ENCODE peak calls at places on chromosomes 2 and 18, in five cellular contexts. H, I, W, Z and E are unnamed samples.

GRCh38 chr18:3305354-3305762 is 43.4 kb downstream of the MYL12B start:
- DNase-seq in H (peak), I (no peak), W (no peak), Z (no peak), E (no peak)

GRCh38 chr2:80499095-80499494 is 194.5 kb upstream of the LRRTM1 start:
- DNase-seq in H (peak), I (peak), W (no peak), Z (peak), E (no peak)

GRCh38 chr2:86543335-86543734 is 19.9 kb downstream of the CHMP3 start:
- DNase-seq in H (no peak), I (no peak), W (no peak), Z (no peak), E (no peak)

GRCh38 chr18:27713727-27714080 is 463.2 kb downstream of the CDH2 start:
- DNase-seq in H (no peak), I (peak), W (no peak), Z (no peak), E (no peak)

GRCh38 chr2:82344670-82345069 is 2040.1 kb upstream of the LRRTM1 start:
- DNase-seq in H (no peak), I (no peak), W (no peak), Z (no peak), E (no peak)

GRCh38 chr18:2979871-2980606 is 32.9 kb downstream of the LPIN2 start:
- DNase-seq in H (no peak), I (no peak), W (no peak), Z (no peak), E (no peak)

GRCh38 chr2:173793649-173794565 is 171.3 kb downstream of the SP3 start:
- DNase-seq in H (no peak), I (peak), W (no peak), Z (no peak), E (no peak)

GRCh38 chr18:63515279-63515678 is 26.9 kb upstream of the SERPINB12 start:
- DNase-seq in H (no peak), I (no peak), W (no peak), Z (no peak), E (no peak)